ENCODE peak calls at places on chromosome 16, in four cellular contexts. U, Q, J and O are unnamed samples.

GRCh38 chr16:22162658-22163009 is 328 bp downstream of the SDR42E2 start:
- DNase-seq in U (no peak), Q (no peak), J (no peak), O (no peak)

GRCh38 chr16:58464916-58465731 is 34.8 kb upstream of the NDRG4 start:
- DNase-seq in U (no peak), Q (no peak), J (no peak), O (no peak)

GRCh38 chr16:84446596-84447392 is 57.7 kb downstream of the MEAK7 start:
- DNase-seq in U (no peak), Q (no peak), J (no peak), O (no peak)

GRCh38 chr16:52077656-52078055 is 469.3 kb downstream of the TOX3 start:
- DNase-seq in U (no peak), Q (no peak), J (no peak), O (no peak)

GRCh38 chr16:20875358-20875656 is 24.9 kb downstream of the DCUN1D3 start:
- DNase-seq in U (no peak), Q (no peak), J (no peak), O (no peak)

GRCh38 chr16:69330286-69331109 is at the start of gene PDF:
- DNase-seq in U (peak), Q (peak), J (peak), O (peak)

GRCh38 chr16:14375132-14375491 is 254.9 kb downstream of the PARN start:
- DNase-seq in U (no peak), Q (no peak), J (no peak), O (no peak)

GRCh38 chr16:29820730-29821662 is 734 bp downstream of the MVP start:
- DNase-seq in U (no peak), Q (peak), J (peak), O (peak)

GRCh38 chr16:53614346-53614745 is 89.3 kb downstream of the RPGRIP1L start:
- DNase-seq in U (no peak), Q (no peak), J (no peak), O (no peak)

GRCh38 chr16:75011634-75012307 is 12.9 kb downstream of the ZNRF1 start:
- DNase-seq in U (peak), Q (no peak), J (peak), O (no peak)

GRCh38 chr16:30091474-30092372 is at the start of gene TBX6:
- DNase-seq in U (peak), Q (peak), J (peak), O (peak)

GRCh38 chr16:25912321-25912720 is 220.6 kb downstream of the HS3ST4 start:
- DNase-seq in U (no peak), Q (no peak), J (no peak), O (no peak)

GRCh38 chr16:48165961-48166578 is 10.3 kb upstream of the ABCC12 start:
- DNase-seq in U (no peak), Q (no peak), J (no peak), O (no peak)

GRCh38 chr16:15491430-15491829 is 57.0 kb downstream of the BMERB1 start:
- DNase-seq in U (no peak), Q (no peak), J (no peak), O (no peak)

GRCh38 chr16:15492091-15492740 is 57.8 kb downstream of the BMERB1 start:
- DNase-seq in U (no peak), Q (no peak), J (no peak), O (no peak)

GRCh38 chr16:15493416-15494181 is 59.2 kb downstream of the BMERB1 start:
- DNase-seq in U (no peak), Q (no peak), J (no peak), O (no peak)

GRCh38 chr16:15495898-15496297 is 61.5 kb downstream of the BMERB1 start:
- DNase-seq in U (no peak), Q (no peak), J (no peak), O (no peak)

DNA sequence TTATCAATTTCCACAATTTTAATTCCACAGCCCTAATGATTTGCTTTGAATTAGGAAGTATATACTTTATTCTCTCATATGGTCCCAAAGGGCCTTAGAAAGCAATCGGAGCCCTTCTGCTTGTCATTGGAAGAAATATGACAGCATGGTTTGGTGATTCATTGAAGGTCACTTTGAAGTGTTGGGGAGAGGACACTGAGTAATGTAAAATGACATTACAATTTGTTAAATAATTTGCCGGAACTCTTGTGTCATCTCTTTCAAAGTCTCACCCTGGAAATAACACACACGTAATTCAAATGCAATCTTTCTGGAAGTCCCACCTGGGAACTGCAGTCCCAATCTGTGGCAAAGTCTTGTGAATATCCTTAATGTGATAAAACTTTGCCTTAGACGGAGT is 59.8 kb downstream of the BMERB1 start:
- DNase-seq in U (no peak), Q (no peak), J (no peak), O (no peak)
- TF ChIP-seq POLR2AphosphoS5 in U (no peak), Q (no peak), J (no peak), O (no peak)

GRCh38 chr16:2532494-2533141 is 1.4 kb upstream of the CEMP1 start:
- DNase-seq in U (peak), Q (no peak), J (peak), O (peak)
- TF ChIP-seq POLR2A in U (peak), Q (peak), J (peak), O (no peak)

GRCh38 chr16:85605912-85606841 is 6.9 kb upstream of the GSE1 start:
- DNase-seq in U (no peak), Q (no peak), J (no peak), O (no peak)

GRCh38 chr16:85607796-85608514 is 5.2 kb upstream of the GSE1 start:
- DNase-seq in U (no peak), Q (no peak), J (no peak), O (no peak)

GRCh38 chr16:85608515-85608885 is 4.6 kb upstream of the GSE1 start:
- DNase-seq in U (no peak), Q (no peak), J (no peak), O (no peak)

GRCh38 chr16:85606920-85607319 is 6.2 kb upstream of the GSE1 start:
- DNase-seq in U (no peak), Q (no peak), J (no peak), O (no peak)

GRCh38 chr16:85607331-85607765 is 5.8 kb upstream of the GSE1 start:
- DNase-seq in U (peak), Q (no peak), J (no peak), O (no peak)
- TF ChIP-seq TAF1 in U (peak), Q (no peak), J (no peak), O (no peak)

GRCh38 chr16:31177136-31177535 is 2.8 kb upstream of the FUS start:
- DNase-seq in U (no peak), Q (no peak), J (no peak), O (no peak)
- TF ChIP-seq POLR2AphosphoS5 in U (no peak), Q (no peak), J (no peak), O (no peak)

GRCh38 chr16:57297856-57298255 is 13.4 kb upstream of the PLLP start:
- DNase-seq in U (no peak), Q (no peak), J (no peak), O (no peak)

GRCh38 chr16:57299719-57300386 is 15.4 kb upstream of the PLLP start:
- DNase-seq in U (peak), Q (peak), J (peak), O (peak)

GRCh38 chr16:57299009-57299718 is 14.7 kb upstream of the PLLP start:
- DNase-seq in U (peak), Q (no peak), J (no peak), O (no peak)

GRCh38 chr16:57301126-57301817 is 16.8 kb upstream of the PLLP start:
- DNase-seq in U (no peak), Q (no peak), J (no peak), O (no peak)

DNA sequence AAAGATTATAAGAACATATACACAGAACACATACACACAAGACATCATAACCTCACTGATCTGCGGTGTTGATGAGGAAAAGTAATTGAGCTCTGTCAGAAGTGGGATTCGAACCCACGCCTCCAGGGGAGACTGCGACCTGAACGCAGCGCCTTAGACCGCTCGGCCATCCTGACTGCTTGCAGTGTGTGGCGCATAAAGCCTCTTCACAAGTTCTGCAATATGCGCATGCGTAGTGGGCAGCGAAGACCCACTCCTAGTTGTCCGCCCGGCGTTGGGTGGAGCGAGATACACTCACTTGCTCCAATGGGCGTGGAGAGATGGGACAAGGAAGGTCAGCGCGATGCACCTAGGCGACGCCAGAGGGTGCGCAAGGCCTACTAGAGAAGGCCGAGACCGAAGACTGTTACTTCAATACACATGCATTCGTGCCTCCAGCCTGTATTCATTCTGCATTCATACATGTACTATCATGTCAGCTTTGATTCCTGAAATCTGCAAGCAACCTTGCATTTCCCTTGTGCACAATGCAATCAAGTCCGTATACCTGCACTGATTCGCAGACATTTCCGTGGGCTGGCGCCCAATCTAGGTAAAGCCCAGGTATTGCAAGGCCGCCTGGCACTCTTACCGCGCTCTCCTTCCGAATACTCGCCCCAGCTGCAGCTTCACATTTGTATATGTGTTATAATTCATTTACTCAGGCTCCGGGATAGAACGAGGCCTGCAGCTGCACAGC is 16.1 kb upstream of the PLLP start:
- DNase-seq in U (peak), Q (peak), J (peak), O (peak)
- TF ChIP-seq POLR2A in U (no peak), Q (no peak), J (no peak), O (no peak)

GRCh38 chr16:49698416-49698815 is 157.5 kb downstream of the ZNF423 start:
- DNase-seq in U (peak), Q (no peak), J (no peak), O (no peak)
- TF ChIP-seq TAF1 in U (no peak), Q (no peak), J (no peak), O (no peak)